ENCODE peak calls at places on chromosomes 2 and 18, in ten cellular contexts. G, Q, O, I, B, F, Z, W, A and H are unnamed samples.
A peak's percentile ranks its signal among the peaks of the same experiment; 100 is the strongest.

GRCh38 chr18:78999939-79000338 is 20.3 kb downstream of the SALL3 start:
- DNase-seq in G (peak; percentile 29), A (no peak), O (peak; percentile 42), W (no peak), Q (no peak), B (no peak), F (no peak), Z (no peak), I (no peak), H (no peak)

GRCh38 chr2:106638609-106639008 is 151.4 kb downstream of the CD8B2 start:
- DNase-seq in Z (no peak), Q (no peak), W (no peak), A (no peak), B (no peak), I (no peak), F (no peak), G (no peak), O (no peak), H (no peak)

GRCh38 chr2:6692061-6692460 is 173.6 kb downstream of the CMPK2 start:
- DNase-seq in W (no peak), Z (no peak), O (no peak), Q (no peak), B (no peak), A (no peak), F (no peak), G (no peak), I (no peak), H (no peak)

GRCh38 chr18:33802955-33803354 is 224.9 kb downstream of the ASXL3 start:
- DNase-seq in G (no peak), O (peak; percentile 31), Z (no peak), A (no peak), Q (no peak), B (no peak), F (no peak), W (peak; percentile 65), I (no peak), H (no peak)

GRCh38 chr2:101852824-101853223 is 138.9 kb upstream of the IL1R2 start:
- DNase-seq in A (no peak), I (no peak), B (no peak), Q (no peak), Z (no peak), F (no peak), O (no peak), G (no peak), W (no peak), H (no peak)

GRCh38 chr2:70608373-70608772 is 54.7 kb upstream of the TGFA start:
- DNase-seq in Z (no peak), G (no peak), I (no peak), Q (no peak), A (no peak), B (no peak), O (peak; percentile 12), F (no peak), W (no peak), H (no peak)

GRCh38 chr2:201891676-201892075 is 85.3 kb downstream of the CDK15 start:
- DNase-seq in A (no peak), B (no peak), Z (no peak), Q (no peak), G (no peak), W (no peak), I (no peak), O (peak; percentile 57), F (no peak), H (no peak)

GRCh38 chr2:234425923-234426603 is 70.8 kb downstream of the ARL4C start:
- DNase-seq in B (peak; percentile 78), F (peak; percentile 92), G (no peak), Q (no peak), W (peak; percentile 93), O (no peak), A (no peak), I (no peak), Z (no peak), H (no peak)

GRCh38 chr2:182410120-182410519 is 16.7 kb downstream of the PDE1A start:
- DNase-seq in F (no peak), G (no peak), W (no peak), Z (no peak), O (no peak), Q (no peak), A (no peak), I (no peak), B (no peak), H (no peak)

GRCh38 chr18:51066273-51066672 is 36.3 kb downstream of the SMAD4 start:
- DNase-seq in W (no peak), Q (no peak), Z (no peak), I (no peak), O (no peak), G (no peak), A (no peak), B (no peak), F (no peak), H (no peak)

GRCh38 chr2:129796216-129796615 is 183.2 kb upstream of the RAB6C start:
- DNase-seq in Q (no peak), A (no peak), W (no peak), F (no peak), I (no peak), O (no peak), B (no peak), Z (no peak), G (no peak), H (no peak)

GRCh38 chr2:17792515-17792914 is 23.7 kb upstream of the MSGN1 start:
- DNase-seq in Q (no peak), B (no peak), A (no peak), O (no peak), I (no peak), F (no peak), G (no peak), Z (no peak), W (no peak), H (no peak)

GRCh38 chr2:181586569-181587076 is 70.3 kb downstream of the CERKL start:
- DNase-seq in A (peak; percentile 89), F (peak; percentile 12), I (no peak), O (peak; percentile 71), Q (no peak), Z (no peak), G (no peak), W (no peak), B (no peak), H (no peak)

GRCh38 chr18:37438417-37439180 is 127.0 kb downstream of the CELF4 start:
- DNase-seq in A (no peak), I (no peak), Z (no peak), O (no peak), Q (no peak), F (no peak), B (no peak), W (no peak), G (no peak), H (no peak)

GRCh38 chr2:152961376-152961775 is 243.0 kb downstream of the ARL6IP6 start:
- DNase-seq in B (no peak), Q (no peak), W (no peak), Z (no peak), G (no peak), O (no peak), F (no peak), A (no peak), I (no peak), H (no peak)

GRCh38 chr2:905091-905832 is 45.4 kb upstream of the SNTG2 start:
- DNase-seq in Q (no peak), G (no peak), F (no peak), Z (no peak), O (no peak), A (no peak), B (no peak), W (no peak), I (no peak), H (no peak)

GRCh38 chr2:3398837-3399236 is 19.3 kb downstream of the TRAPPC12 start:
- DNase-seq in A (no peak), W (no peak), Q (no peak), G (no peak), B (no peak), F (no peak), I (no peak), Z (no peak), O (no peak), H (no peak)

GRCh38 chr2:120687210-120687609 is 48.5 kb upstream of the GLI2 start:
- DNase-seq in O (no peak), B (no peak), F (no peak), Z (no peak), I (no peak), W (no peak), A (no peak), Q (no peak), G (no peak), H (no peak)

GRCh38 chr2:70596739-70597138 is 43.1 kb upstream of the TGFA start:
- DNase-seq in A (no peak), B (no peak), Q (no peak), I (no peak), Z (no peak), W (no peak), G (peak; percentile 59), F (no peak), O (no peak), H (no peak)

GRCh38 chr18:12085786-12086185 is 7.9 kb upstream of the ANKRD62 start:
- DNase-seq in Z (no peak), B (no peak), W (no peak), I (no peak), F (no peak), Q (no peak), G (no peak), A (no peak), O (no peak), H (no peak)

GRCh38 chr2:6828299-6828584 is 37.5 kb downstream of the CMPK2 start:
- DNase-seq in F (no peak), Z (peak; percentile 73), A (peak; percentile 42), O (no peak), I (no peak), B (no peak), Q (no peak), W (no peak), G (peak; percentile 16), H (no peak)

GRCh38 chr2:159706385-159706980 is 5.8 kb upstream of the MARCHF7 start:
- DNase-seq in F (no peak), B (no peak), G (no peak), W (no peak), A (no peak), Z (no peak), I (no peak), Q (no peak), O (no peak), H (peak; percentile 61)

GRCh38 chr2:20542761-20543578 is 96.1 kb downstream of the RHOB start:
- DNase-seq in Z (no peak), Q (no peak), W (no peak), B (no peak), O (no peak), G (no peak), I (no peak), A (peak; percentile 31), F (no peak), H (no peak)

GRCh38 chr2:108579631-108580030 is 45.4 kb downstream of the LIMS1 start:
- DNase-seq in B (no peak), F (no peak), A (no peak), I (no peak), Q (no peak), G (no peak), W (no peak), O (no peak), Z (peak; percentile 14), H (no peak)

GRCh38 chr2:45391866-45392265 is 219.2 kb downstream of the SRBD1 start:
- DNase-seq in B (no peak), I (no peak), Z (no peak), W (no peak), O (no peak), Q (no peak), F (no peak), G (no peak), A (no peak), H (no peak)

GRCh38 chr2:69375494-69376353 is 11.3 kb downstream of the GFPT1 start:
- DNase-seq in Z (peak; percentile 78), I (no peak), Q (peak; percentile 47), W (no peak), O (no peak), G (peak; percentile 21), A (no peak), B (no peak), F (peak; percentile 23), H (no peak)

GRCh38 chr2:88220733-88221132 is 50.6 kb downstream of the THNSL2 start:
- DNase-seq in F (no peak), G (no peak), A (no peak), Z (no peak), Q (no peak), I (no peak), W (no peak), B (no peak), O (no peak), H (no peak)

GRCh38 chr2:140177081-140177480 is 1396.9 kb upstream of the NXPH2 start:
- DNase-seq in O (no peak), B (no peak), I (no peak), G (no peak), F (no peak), A (no peak), Z (no peak), Q (no peak), W (no peak), H (peak; percentile 17)